ENCODE peak calls at places on chromosomes 2 and 18, in eight cellular contexts. One of them, this sample, is unnamed.
A peak's percentile ranks its signal among the peaks of the same experiment; 100 is the strongest.

GRCh38 chr2:181953773-181954537 is 31.7 kb upstream of the PPP1R1C start:
- DNase-seq in GM20000: peak; percentile 82
- DNase-seq in brain microvascular endothelial cell: peak; percentile 38
- DNase-seq in body of pancreas: peak; percentile 79
- DNase-seq in HFF-Myc: peak; percentile 78
- DNase-seq in astrocyte: peak; percentile 50
- DNase-seq in MM.1S: peak; percentile 79
- DNase-seq in OCI-LY7: peak; percentile 84
- DNase-seq in this sample: peak; percentile 83

GRCh38 chr18:8707946-8708345 is 2.6 kb downstream of the MTCL1 start:
- DNase-seq in astrocyte: no peak
- DNase-seq in MM.1S: no peak
- DNase-seq in HFF-Myc: no peak
- DNase-seq in brain microvascular endothelial cell: no peak
- DNase-seq in GM20000: no peak
- DNase-seq in OCI-LY7: no peak
- DNase-seq in body of pancreas: no peak
- DNase-seq in this sample: no peak

GRCh38 chr2:40038646-40039045 is 259.6 kb upstream of the THUMPD2 start:
- DNase-seq in GM20000: no peak
- DNase-seq in HFF-Myc: no peak
- DNase-seq in astrocyte: no peak
- DNase-seq in MM.1S: no peak
- DNase-seq in brain microvascular endothelial cell: no peak
- DNase-seq in OCI-LY7: no peak
- DNase-seq in body of pancreas: no peak
- DNase-seq in this sample: no peak

GRCh38 chr2:237140689-237141285 is 55.1 kb downstream of the COPS8 start:
- DNase-seq in body of pancreas: peak; percentile 28
- DNase-seq in MM.1S: no peak
- DNase-seq in OCI-LY7: no peak
- DNase-seq in GM20000: no peak
- DNase-seq in astrocyte: no peak
- DNase-seq in HFF-Myc: no peak
- DNase-seq in brain microvascular endothelial cell: no peak
- DNase-seq in this sample: no peak

GRCh38 chr18:56538756-56539155 is 99.6 kb downstream of the TXNL1 start:
- DNase-seq in GM20000: no peak
- DNase-seq in astrocyte: peak; percentile 72
- DNase-seq in HFF-Myc: no peak
- DNase-seq in brain microvascular endothelial cell: peak; percentile 29
- DNase-seq in body of pancreas: no peak
- DNase-seq in MM.1S: no peak
- DNase-seq in OCI-LY7: no peak
- DNase-seq in this sample: no peak

GRCh38 chr18:32315881-32316280 is 126.0 kb downstream of the MEP1B start:
- DNase-seq in HFF-Myc: no peak
- DNase-seq in brain microvascular endothelial cell: peak; percentile 54
- DNase-seq in OCI-LY7: no peak
- DNase-seq in astrocyte: no peak
- DNase-seq in MM.1S: no peak
- DNase-seq in body of pancreas: no peak
- DNase-seq in GM20000: no peak
- DNase-seq in this sample: no peak

GRCh38 chr18:61992285-61992684 is 99.5 kb upstream of the RNF152 start:
- DNase-seq in HFF-Myc: peak; percentile 68
- DNase-seq in astrocyte: peak; percentile 91
- DNase-seq in MM.1S: no peak
- DNase-seq in OCI-LY7: no peak
- DNase-seq in GM20000: no peak
- DNase-seq in body of pancreas: no peak
- DNase-seq in brain microvascular endothelial cell: peak; percentile 66
- DNase-seq in this sample: no peak

GRCh38 chr18:67596003-67596402 is 79.5 kb upstream of the DSEL start:
- DNase-seq in body of pancreas: no peak
- DNase-seq in brain microvascular endothelial cell: no peak
- DNase-seq in GM20000: no peak
- DNase-seq in OCI-LY7: no peak
- DNase-seq in MM.1S: no peak
- DNase-seq in HFF-Myc: no peak
- DNase-seq in astrocyte: no peak
- DNase-seq in this sample: no peak

GRCh38 chr2:206083602-206084467 is 2.1 kb downstream of the INO80D start:
- DNase-seq in MM.1S: peak; percentile 55
- DNase-seq in HFF-Myc: no peak
- DNase-seq in astrocyte: no peak
- DNase-seq in brain microvascular endothelial cell: no peak
- DNase-seq in OCI-LY7: peak; percentile 62
- DNase-seq in body of pancreas: peak; percentile 24
- DNase-seq in GM20000: peak; percentile 42
- DNase-seq in this sample: peak; percentile 49

GRCh38 chr2:232592687-232593407 is 40.6 kb upstream of the EFHD1 start:
- DNase-seq in MM.1S: peak; percentile 9
- DNase-seq in HFF-Myc: peak; percentile 52
- DNase-seq in GM20000: no peak
- DNase-seq in OCI-LY7: no peak
- DNase-seq in body of pancreas: no peak
- DNase-seq in astrocyte: peak; percentile 87
- DNase-seq in brain microvascular endothelial cell: peak; percentile 70
- DNase-seq in this sample: no peak

GRCh38 chr2:120735750-120736170 is at the start of gene GLI2:
- DNase-seq in MM.1S: peak; percentile 39
- DNase-seq in brain microvascular endothelial cell: peak; percentile 78
- DNase-seq in OCI-LY7: no peak
- DNase-seq in HFF-Myc: no peak
- DNase-seq in GM20000: peak; percentile 72
- DNase-seq in body of pancreas: peak; percentile 71
- DNase-seq in astrocyte: peak; percentile 77
- DNase-seq in this sample: peak; percentile 72

DNA sequence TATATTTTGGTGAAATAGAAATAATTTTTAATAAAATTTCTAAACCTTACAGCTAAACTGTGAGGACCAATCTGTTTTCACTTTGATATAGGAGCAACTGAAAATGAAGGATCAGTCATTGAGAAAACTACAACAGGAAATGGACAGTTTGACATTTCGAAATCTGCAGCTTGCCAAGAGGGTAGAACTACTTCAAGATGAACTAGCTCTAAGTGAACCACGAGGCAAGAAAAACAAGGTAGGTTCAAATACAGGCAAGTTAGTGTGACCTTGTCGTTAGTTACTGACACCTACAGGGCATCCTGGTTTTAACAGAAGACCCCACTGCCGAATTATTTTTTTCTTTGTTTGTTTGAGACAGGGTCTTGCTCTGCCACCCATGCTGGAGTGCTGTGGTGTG is 75.5 kb upstream of the STON1 start:
- DNase-seq in GM20000: no peak
- DNase-seq in brain microvascular endothelial cell: no peak
- DNase-seq in body of pancreas: no peak
- DNase-seq in MM.1S: no peak
- DNase-seq in OCI-LY7: no peak
- DNase-seq in HFF-Myc: no peak
- DNase-seq in astrocyte: no peak
- DNase-seq in this sample: no peak
- TF ChIP-seq CTCF in GM20000: no peak
- TF ChIP-seq CTCF in brain microvascular endothelial cell: no peak
- TF ChIP-seq CTCF in body of pancreas: no peak
- TF ChIP-seq CTCF in MM.1S: no peak
- TF ChIP-seq CTCF in OCI-LY7: no peak
- TF ChIP-seq CTCF in HFF-Myc: no peak
- TF ChIP-seq CTCF in astrocyte: no peak
- TF ChIP-seq CTCF in this sample: no peak

GRCh38 chr2:170123593-170123992 is 54.4 kb upstream of the MYO3B start:
- DNase-seq in MM.1S: no peak
- DNase-seq in HFF-Myc: peak; percentile 39
- DNase-seq in OCI-LY7: no peak
- DNase-seq in body of pancreas: no peak
- DNase-seq in GM20000: no peak
- DNase-seq in astrocyte: peak; percentile 30
- DNase-seq in brain microvascular endothelial cell: no peak
- DNase-seq in this sample: no peak
- TF ChIP-seq CTCF in MM.1S: no peak
- TF ChIP-seq CTCF in HFF-Myc: peak; percentile 19
- TF ChIP-seq CTCF in OCI-LY7: no peak
- TF ChIP-seq CTCF in body of pancreas: no peak
- TF ChIP-seq CTCF in GM20000: no peak
- TF ChIP-seq CTCF in astrocyte: no peak
- TF ChIP-seq CTCF in brain microvascular endothelial cell: no peak
- TF ChIP-seq CTCF in this sample: no peak

GRCh38 chr2:22734373-22735045 is 650.5 kb upstream of the KLHL29 start:
- DNase-seq in brain microvascular endothelial cell: no peak
- DNase-seq in astrocyte: no peak
- DNase-seq in MM.1S: no peak
- DNase-seq in GM20000: no peak
- DNase-seq in OCI-LY7: no peak
- DNase-seq in HFF-Myc: no peak
- DNase-seq in body of pancreas: peak; percentile 39
- DNase-seq in this sample: no peak

GRCh38 chr2:22737144-22737543 is 647.8 kb upstream of the KLHL29 start:
- DNase-seq in brain microvascular endothelial cell: no peak
- DNase-seq in OCI-LY7: no peak
- DNase-seq in MM.1S: no peak
- DNase-seq in GM20000: no peak
- DNase-seq in body of pancreas: no peak
- DNase-seq in HFF-Myc: no peak
- DNase-seq in astrocyte: no peak
- DNase-seq in this sample: no peak
- TF ChIP-seq CTCF in brain microvascular endothelial cell: no peak
- TF ChIP-seq CTCF in OCI-LY7: peak; percentile 52
- TF ChIP-seq CTCF in MM.1S: no peak
- TF ChIP-seq CTCF in GM20000: no peak
- TF ChIP-seq CTCF in body of pancreas: no peak
- TF ChIP-seq CTCF in HFF-Myc: no peak
- TF ChIP-seq CTCF in astrocyte: no peak
- TF ChIP-seq CTCF in this sample: no peak

GRCh38 chr2:197383825-197384224 is 51.0 kb downstream of the SF3B1 start:
- DNase-seq in GM20000: no peak
- DNase-seq in HFF-Myc: no peak
- DNase-seq in MM.1S: no peak
- DNase-seq in body of pancreas: no peak
- DNase-seq in astrocyte: no peak
- DNase-seq in brain microvascular endothelial cell: no peak
- DNase-seq in OCI-LY7: peak; percentile 19
- DNase-seq in this sample: no peak
- TF ChIP-seq CTCF in GM20000: no peak
- TF ChIP-seq CTCF in HFF-Myc: no peak
- TF ChIP-seq CTCF in MM.1S: no peak
- TF ChIP-seq CTCF in body of pancreas: no peak
- TF ChIP-seq CTCF in astrocyte: no peak
- TF ChIP-seq CTCF in brain microvascular endothelial cell: peak; percentile 24
- TF ChIP-seq CTCF in OCI-LY7: peak; percentile 49
- TF ChIP-seq CTCF in this sample: no peak

DNA sequence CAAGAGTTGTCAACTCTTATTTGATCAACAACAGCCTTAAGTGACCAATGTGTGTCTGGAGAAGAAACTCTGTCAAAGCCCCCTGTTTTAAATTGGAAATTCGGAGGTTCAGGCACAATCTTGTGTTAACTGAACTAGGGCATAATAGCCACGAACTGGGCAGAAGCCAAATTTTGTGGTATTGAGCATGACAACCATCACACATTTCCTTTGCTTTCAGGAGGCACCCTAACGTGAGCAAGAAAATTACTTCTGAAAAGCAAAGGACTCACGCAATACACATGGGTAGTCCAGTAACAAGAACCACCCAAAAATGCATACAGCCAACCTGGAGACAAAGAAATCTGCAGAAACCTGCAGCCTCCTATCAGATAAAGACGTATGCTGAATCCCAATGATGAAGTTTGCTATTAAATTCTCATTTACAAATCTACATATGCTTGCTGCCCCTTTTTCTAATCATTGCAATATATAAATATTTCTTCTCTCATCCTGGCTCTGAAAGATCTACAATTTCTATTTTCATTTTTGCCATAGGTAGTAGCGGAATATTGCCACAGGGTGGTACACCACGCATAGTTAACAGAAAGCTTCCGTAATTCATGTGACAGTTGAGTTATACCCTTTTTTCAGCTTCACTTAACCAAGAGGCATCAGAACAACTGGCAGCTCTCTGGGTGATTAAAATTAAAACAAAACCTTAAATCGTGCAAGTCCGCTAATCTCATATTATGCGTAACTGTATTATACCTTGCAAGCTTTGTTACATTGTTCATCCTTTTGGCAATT is 495.8 kb downstream of the NRXN1 start:
- DNase-seq in HFF-Myc: no peak
- DNase-seq in astrocyte: peak; percentile 14
- DNase-seq in OCI-LY7: peak; percentile 26
- DNase-seq in GM20000: no peak
- DNase-seq in body of pancreas: peak; percentile 14
- DNase-seq in brain microvascular endothelial cell: peak; percentile 35
- DNase-seq in MM.1S: peak; percentile 47
- DNase-seq in this sample: no peak
- TF ChIP-seq CTCF in HFF-Myc: no peak
- TF ChIP-seq CTCF in astrocyte: peak; percentile 78
- TF ChIP-seq CTCF in OCI-LY7: peak; percentile 77
- TF ChIP-seq CTCF in GM20000: no peak
- TF ChIP-seq CTCF in body of pancreas: peak; percentile 32
- TF ChIP-seq CTCF in brain microvascular endothelial cell: peak; percentile 61
- TF ChIP-seq CTCF in MM.1S: peak; percentile 58
- TF ChIP-seq CTCF in this sample: peak; percentile 48

This sample was measured in GM13976.